ENCODE peak calls at places on chromosomes 11 and 22, in seven cellular contexts. B, K, G, N, R, H and Z are unnamed samples.

GRCh38 chr11:64742087-64742939 is 1.6 kb downstream of the RASGRP2 start:
- DNase-seq in B (peak), K (no peak), G (no peak), N (no peak), R (no peak), H (peak), Z (peak)

GRCh38 chr22:26669060-26669481 is 11.7 kb downstream of the MIAT start:
- DNase-seq in B (peak), K (no peak), G (no peak), N (no peak), R (peak), H (no peak), Z (no peak)

GRCh38 chr11:100329352-100329751 is 357.7 kb upstream of the ARHGAP42 start:
- DNase-seq in B (peak), K (no peak), G (no peak), N (no peak), R (peak), H (no peak), Z (no peak)

GRCh38 chr11:30631148-30631547 is 45.0 kb upstream of the MPPED2 start:
- DNase-seq in B (no peak), K (no peak), G (no peak), N (no peak), R (no peak), H (no peak), Z (no peak)

GRCh38 chr11:12693485-12694181 is 19.4 kb downstream of the TEAD1 start:
- DNase-seq in B (peak), K (no peak), G (no peak), N (peak), R (peak), H (peak), Z (peak)

GRCh38 chr11:61564936-61565696 is 15.8 kb downstream of the SYT7 start:
- DNase-seq in B (no peak), K (no peak), G (no peak), N (no peak), R (no peak), H (no peak), Z (no peak)

GRCh38 chr11:62142921-62143320 is 19.1 kb downstream of the INCENP start:
- DNase-seq in B (no peak), K (no peak), G (no peak), N (peak), R (no peak), H (peak), Z (no peak)

GRCh38 chr22:42292726-42293520 is 22.5 kb upstream of the TCF20 start:
- DNase-seq in B (no peak), K (no peak), G (no peak), N (no peak), R (no peak), H (no peak), Z (no peak)

GRCh38 chr11:26350002-26350401 is 18.1 kb downstream of the ANO3 start:
- DNase-seq in B (no peak), K (no peak), G (no peak), N (no peak), R (no peak), H (no peak), Z (no peak)